ENCODE peak calls at places on chromosomes 5 and 9, in six cellular contexts. V, A, R, B, C and O are unnamed samples. For H3K27me3 and H3K4me1, the result is how much of the 10 kb centered on the place peaks cover.

GRCh38 chr5:126499742-126500396 is 76.7 kb downstream of the GRAMD2B start:
- DNase-seq in C (peak), B (no peak), A (peak), R (no peak), V (no peak), O (no peak)

GRCh38 chr5:135398855-135399837 is at the start of gene MACROH2A1:
- DNase-seq in R (peak), V (peak), B (peak), C (peak), A (peak), O (peak)

GRCh38 chr5:59588922-59589321 is 304.6 kb downstream of the PDE4D start:
- DNase-seq in R (no peak), V (no peak), C (no peak), B (no peak), A (no peak), O (no peak)

GRCh38 chr5:180589771-180590542 is 1.3 kb downstream of the SCGB3A1 start:
- DNase-seq in V (no peak), A (no peak), B (no peak), R (no peak), C (peak), O (no peak)

GRCh38 chr5:68381060-68381459 is 165.5 kb downstream of the PIK3R1 start:
- DNase-seq in B (no peak), A (peak), R (no peak), V (no peak), C (no peak), O (no peak)

GRCh38 chr5:163565931-163566608 is 60.7 kb downstream of the MAT2B start:
- DNase-seq in C (peak), A (peak), B (no peak), V (no peak), R (peak), O (no peak)

GRCh38 chr5:159640376-159640775 is 275.9 kb upstream of the ADRA1B start:
- DNase-seq in A (no peak), C (no peak), R (no peak), V (no peak), B (no peak), O (no peak)

GRCh38 chr5:125987677-125988255 is 435.4 kb upstream of the GRAMD2B start:
- DNase-seq in V (no peak), C (no peak), B (no peak), A (no peak), R (no peak), O (no peak)

GRCh38 chr5:153555420-153556114 is 65.1 kb downstream of the GRIA1 start:
- DNase-seq in R (no peak), A (no peak), B (no peak), C (no peak), V (no peak), O (no peak)

GRCh38 chr9:122986010-122986409 is 45.2 kb downstream of the RABGAP1 start:
- DNase-seq in B (no peak), A (no peak), V (no peak), R (no peak), C (no peak), O (no peak)

GRCh38 chr9:92774274-92774673 is 9.6 kb upstream of the BICD2 start:
- DNase-seq in A (no peak), C (no peak), R (no peak), V (no peak), B (no peak), O (no peak)

GRCh38 chr5:111511174-111512025 is 935 bp downstream of the STARD4 start:
- DNase-seq in B (no peak), V (no peak), C (no peak), R (no peak), A (peak), O (no peak)

GRCh38 chr5:56406838-56407237 is 173.7 kb upstream of the ANKRD55 start:
- DNase-seq in B (no peak), A (no peak), C (no peak), R (no peak), V (no peak), O (no peak)

GRCh38 chr9:35076848-35077247 is 2.9 kb downstream of the FANCG start:
- DNase-seq in C (no peak), B (no peak), A (no peak), V (no peak), R (no peak), O (no peak)

GRCh38 chr5:141172381-141173204 is at the start of gene PCDHB7:
- DNase-seq in R (no peak), C (peak), V (no peak), A (peak), B (peak), O (no peak)

GRCh38 chr5:10904862-10905432 is 143.9 kb upstream of the DAP start:
- DNase-seq in R (no peak), C (peak), B (no peak), A (no peak), V (no peak), O (no peak)

GRCh38 chr5:45696206-45696836 is at the start of gene HCN1:
- DNase-seq in A (no peak), B (peak), R (peak), V (peak), C (peak), O (peak)

GRCh38 chr9:93620881-93621820 is 44.8 kb downstream of the PHF2 start:
- DNase-seq in C (no peak), V (peak), A (no peak), R (no peak), B (no peak), O (peak)

GRCh38 chr9:133709716-133710571 is 28.2 kb downstream of the SARDH start:
- DNase-seq in A (no peak), V (no peak), C (no peak), R (peak), B (peak), O (no peak)

GRCh38 chr5:14148890-14149671 is 5.9 kb downstream of the TRIO start:
- DNase-seq in R (no peak), A (no peak), V (no peak), C (no peak), B (no peak), O (no peak)

GRCh38 chr9:135822383-135822755 is 85.0 kb downstream of the CAMSAP1 start:
- DNase-seq in R (no peak), A (no peak), V (no peak), C (no peak), B (no peak), O (no peak)

GRCh38 chr5:147248584-147248983 is 13.8 kb downstream of the STK32A start:
- DNase-seq in V (no peak), C (no peak), R (no peak), B (no peak), A (no peak), O (no peak)

GRCh38 chr5:172149073-172149472 is 39.0 kb downstream of the STK10 start:
- DNase-seq in B (no peak), V (no peak), A (no peak), R (no peak), C (no peak), O (no peak)

GRCh38 chr5:40660751-40661150 is 19.0 kb upstream of the PTGER4 start:
- DNase-seq in A (no peak), V (no peak), B (no peak), R (no peak), C (no peak), O (no peak)

GRCh38 chr9:114856210-114856941 is 50.5 kb upstream of the TNFSF15 start:
- DNase-seq in B (no peak), C (no peak), R (no peak), A (no peak), V (peak), O (no peak)

GRCh38 chr9:91421022-91421765 is 2.4 kb downstream of the NFIL3 start:
- DNase-seq in B (peak), V (peak), A (no peak), R (peak), C (peak), O (peak)

GRCh38 chr5:149257875-149258705 is 13.6 kb upstream of the AFAP1L1 start:
- DNase-seq in R (no peak), B (no peak), C (no peak), A (no peak), V (no peak), O (no peak)

DNA sequence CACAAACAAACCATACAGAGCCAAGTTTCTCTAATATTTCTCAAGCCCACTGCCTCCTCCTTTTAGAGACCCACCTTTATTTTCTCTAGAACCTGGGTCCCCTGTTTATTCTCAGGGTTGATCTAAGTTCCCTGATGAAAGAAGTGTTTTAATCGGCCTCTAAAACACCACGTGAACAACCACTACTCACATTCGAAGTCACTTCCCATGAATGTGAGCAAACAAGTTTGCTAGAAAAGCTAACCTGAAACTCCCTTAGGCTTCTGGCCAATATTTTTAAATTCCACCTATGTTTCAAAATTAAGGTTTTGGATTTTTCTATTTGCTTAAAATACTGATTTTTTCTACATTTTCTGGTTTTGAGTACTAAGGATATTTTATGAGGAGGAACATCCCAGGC is 76.4 kb downstream of the GLIS3 start:
- DNase-seq in A (no peak), B (no peak), R (no peak), C (no peak), V (no peak), O (no peak)
- H3K27me3 ChIP-seq in A (under half), B (under half), R (under half), C (under half), V (under half), O (under half)

GRCh38 chr9:128735373-128735772 is 11.4 kb upstream of the ZDHHC12 start:
- DNase-seq in A (no peak), V (no peak), R (no peak), B (peak), C (no peak), O (no peak)
- H3K4me1 ChIP-seq in A (under half), V (under half), R (under half), B (under half), C (under half), O (under half)

DNA sequence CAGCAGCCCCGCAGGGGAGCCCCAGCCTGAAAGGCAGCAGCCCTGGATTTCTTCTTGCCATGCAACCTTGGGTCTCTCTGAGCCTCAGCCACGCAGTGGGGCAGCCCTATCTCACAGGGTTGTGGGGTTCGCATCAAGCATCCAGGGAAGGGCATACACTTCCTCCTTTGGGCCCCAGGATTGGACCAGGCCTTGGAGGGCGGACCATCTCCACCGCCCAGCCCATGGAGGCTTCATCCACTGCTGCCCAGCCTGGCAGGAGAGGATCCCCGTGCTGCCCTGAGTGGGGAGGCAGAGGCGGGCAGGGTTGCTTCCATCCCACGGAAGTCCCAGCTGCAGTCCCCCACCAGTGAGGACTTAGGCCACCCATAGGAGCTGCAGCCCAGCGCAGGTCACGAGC is 5.3 kb downstream of the ADAMTS2 start:
- DNase-seq in A (no peak), R (peak), B (no peak), V (no peak), C (no peak), O (no peak)
- H3K27me3 ChIP-seq in A (under half), R (under half), B (under half), V (half or more), C (under half), O (under half)

DNA sequence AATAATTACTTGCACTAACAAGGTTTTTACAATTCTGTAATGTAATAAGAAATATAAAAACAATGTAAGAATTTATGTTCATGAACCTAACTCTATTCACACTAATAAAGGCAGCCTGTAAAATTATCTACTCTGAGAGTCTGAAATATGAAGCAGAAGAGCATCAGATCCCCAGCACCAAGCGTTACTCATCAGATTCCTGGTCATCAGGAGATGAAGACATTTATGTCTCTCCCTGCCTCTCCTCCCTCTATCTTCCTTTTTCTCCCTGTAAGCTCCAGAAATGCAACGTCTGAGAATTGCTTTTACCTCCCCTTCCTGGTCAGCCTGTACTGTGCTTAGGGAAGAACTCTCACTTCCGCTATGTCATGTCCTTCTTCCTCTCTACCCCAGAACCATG is 114.4 kb upstream of the SLIT3 start:
- DNase-seq in A (no peak), B (no peak), R (no peak), C (no peak), V (no peak), O (no peak)
- H3K4me1 ChIP-seq in A (under half), B (under half), R (under half), C (under half), V (under half), O (under half)

GRCh38 chr5:71714911-71715310 is 4.2 kb upstream of the CARTPT start:
- DNase-seq in C (no peak), V (no peak), B (no peak), R (no peak), A (no peak), O (no peak)
- H3K27me3 ChIP-seq in C (half or more), V (half or more), B (under half), R (under half), A (under half), O (under half)

DNA sequence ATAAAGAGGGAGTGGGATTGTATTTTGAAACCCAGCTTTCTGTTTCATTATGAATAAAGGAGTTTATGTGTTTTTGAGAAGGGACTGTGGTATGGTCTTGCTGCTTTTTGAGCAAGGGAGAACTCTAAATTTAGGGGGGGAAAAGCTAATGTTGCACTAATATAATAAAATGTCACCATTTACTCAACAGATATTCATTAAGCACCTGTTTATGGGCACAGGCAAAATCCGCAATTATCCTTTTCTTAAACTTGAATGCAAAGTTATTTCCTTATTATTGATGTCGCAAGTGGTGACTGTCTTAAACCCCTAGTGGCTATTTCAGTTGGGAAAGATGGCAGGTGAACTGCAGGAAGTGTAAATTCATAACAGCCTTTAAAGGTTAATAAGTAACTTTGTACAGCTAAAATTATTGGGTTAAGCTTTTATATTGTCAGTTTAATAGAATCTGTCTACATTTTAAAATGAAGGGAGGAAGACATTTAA is 1.5 kb downstream of the CDC42SE2 start:
- DNase-seq in A (peak), R (no peak), V (no peak), C (no peak), B (no peak), O (no peak)
- H3K4me1 ChIP-seq in A (half or more), R (under half), V (under half), C (under half), B (under half), O (under half)

DNA sequence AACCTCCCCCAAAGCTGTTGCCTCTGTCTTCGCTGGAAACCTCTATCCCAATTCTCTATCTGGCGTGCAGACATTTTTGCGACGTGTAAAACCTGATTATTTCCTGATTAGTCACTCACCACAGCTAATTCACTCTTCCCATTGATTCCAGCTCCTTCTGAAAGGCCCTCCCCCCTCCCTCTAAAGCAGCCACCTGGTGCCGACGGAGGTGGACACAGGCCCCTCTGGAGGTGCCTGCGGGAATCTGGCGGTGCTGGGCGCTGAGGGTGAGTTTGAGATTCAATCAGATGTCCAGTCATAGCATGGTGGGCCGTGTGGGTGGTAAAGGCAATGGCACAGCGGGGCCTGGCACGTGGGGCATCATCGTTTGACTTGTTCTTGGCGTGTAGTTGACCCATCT is 271.2 kb upstream of the MVB12B start:
- DNase-seq in C (no peak), V (no peak), A (no peak), B (no peak), R (no peak), O (no peak)
- H3K27me3 ChIP-seq in C (under half), V (half or more), A (under half), B (under half), R (under half), O (under half)

GRCh38 chr9:26266111-26266791 is 588.0 kb upstream of the TUSC1 start:
- DNase-seq in A (no peak), R (no peak), C (peak), B (no peak), V (no peak), O (no peak)
- H3K4me1 ChIP-seq in A (under half), R (under half), C (under half), B (under half), V (under half), O (under half)

GRCh38 chr9:83066771-83067170 is 3.8 kb upstream of the RASEF start:
- DNase-seq in V (no peak), C (no peak), R (no peak), A (no peak), B (no peak), O (no peak)

GRCh38 chr9:83062011-83062652 is 810 bp downstream of the RASEF start:
- DNase-seq in V (peak), B (peak), A (no peak), R (peak), C (peak), O (no peak)

GRCh38 chr9:83067579-83067978 is 4.6 kb upstream of the RASEF start:
- DNase-seq in B (no peak), V (no peak), C (no peak), A (no peak), R (no peak), O (no peak)

GRCh38 chr9:83062653-83063527 is at the start of gene RASEF:
- DNase-seq in C (peak), B (peak), V (no peak), A (no peak), R (peak), O (peak)

DNA sequence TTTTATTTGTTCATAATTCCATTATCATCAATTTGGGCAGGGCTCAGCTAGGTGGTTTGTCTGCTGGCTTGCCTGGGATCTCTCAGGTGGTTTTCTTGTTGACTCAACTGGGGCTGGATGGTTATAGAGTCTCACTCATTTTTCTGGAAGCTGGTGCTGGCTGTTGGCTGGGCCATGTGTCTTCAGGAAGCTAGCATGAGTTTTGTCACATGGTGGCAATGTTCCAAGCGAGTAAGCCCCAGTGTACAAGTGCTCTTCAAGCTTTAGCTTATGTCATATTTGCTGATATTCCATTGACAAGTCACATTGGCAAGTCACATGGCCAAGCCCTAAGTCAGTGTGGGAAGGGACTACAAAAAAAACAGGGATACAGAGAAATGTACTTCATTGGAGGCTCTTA is 2.3 kb upstream of the RASEF start:
- DNase-seq in R (no peak), C (no peak), A (no peak), V (no peak), B (no peak), O (no peak)
- H3K27me3 ChIP-seq in R (under half), C (half or more), A (under half), V (half or more), B (under half), O (under half)

GRCh38 chr5:177494356-177495195 is 2.8 kb downstream of the PDLIM7 start:
- DNase-seq in V (peak), R (peak), C (peak), A (no peak), B (peak), O (peak)

GRCh38 chr5:177491429-177491945 is 5.9 kb downstream of the PDLIM7 start:
- DNase-seq in C (peak), V (no peak), R (peak), B (peak), A (no peak), O (peak)

GRCh38 chr5:177493795-177494355 is 3.5 kb downstream of the PDLIM7 start:
- DNase-seq in R (no peak), C (no peak), A (no peak), B (no peak), V (no peak), O (no peak)

GRCh38 chr5:177491983-177492746 is 5.2 kb downstream of the PDLIM7 start:
- DNase-seq in A (no peak), V (no peak), R (no peak), C (no peak), B (no peak), O (no peak)

DNA sequence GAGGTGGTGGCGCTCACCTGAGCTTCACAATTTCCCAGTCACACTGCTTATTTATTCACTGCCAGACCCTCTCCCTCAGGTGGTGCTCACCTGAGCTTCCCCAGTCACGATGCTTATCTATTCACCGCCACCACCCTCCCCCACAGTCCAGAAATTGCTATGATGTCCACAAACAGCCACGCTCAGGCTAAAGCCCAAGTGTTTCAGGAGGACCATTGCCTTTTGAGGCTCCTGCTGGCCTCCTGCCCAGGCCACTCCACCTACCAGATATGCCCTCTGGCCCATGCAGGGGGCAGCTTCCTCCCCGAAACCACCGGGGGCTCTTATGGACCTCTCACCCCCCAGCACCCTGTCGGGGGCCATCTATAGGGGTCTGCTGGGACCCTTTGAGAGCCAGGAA is 4.6 kb downstream of the PDLIM7 start:
- DNase-seq in C (no peak), R (no peak), A (no peak), V (no peak), B (no peak), O (no peak)
- H3K4me1 ChIP-seq in C (under half), R (under half), A (under half), V (half or more), B (under half), O (under half)